ENCODE peak calls at places on chromosomes 12 and 14, in ten cellular contexts. U is neuronal stem cell; D is left lung; O is hypothalamus; W is CD8-positive, alpha-beta memory T cell; S is hepatic stellate cell; C is adipocyte; R is HuH-7; H is testis; L is GM03348. Q is an unnamed sample.

GRCh38 chr12:7899755-7900154 is 27.0 kb upstream of the SLC2A14 start:
- DNase-seq in U (no peak), D (no peak), S (no peak), C (no peak), H (no peak), R (no peak), W (no peak), O (no peak), L (peak; percentile 58), Q (no peak)

GRCh38 chr12:40622246-40622838 is 69.9 kb upstream of the CNTN1 start:
- DNase-seq in W (no peak), C (peak; percentile 84), U (peak; percentile 57), D (no peak), R (peak; percentile 32), L (peak; percentile 65), S (peak; percentile 29), O (peak; percentile 23), H (peak; percentile 91), Q (no peak)

GRCh38 chr14:103552011-103552797 is 10.3 kb downstream of the BAG5 start:
- DNase-seq in D (peak; percentile 68), R (no peak), W (no peak), S (peak; percentile 44), U (no peak), L (peak; percentile 78), O (no peak), C (peak; percentile 67), H (peak; percentile 73), Q (no peak)

GRCh38 chr12:111367661-111368221 is 1.2 kb downstream of the PHETA1 start:
- DNase-seq in W (no peak), S (peak; percentile 32), C (no peak), R (peak; percentile 85), L (no peak), U (no peak), O (no peak), D (no peak), H (peak; percentile 22), Q (no peak)

GRCh38 chr12:64650762-64651161 is 40.5 kb downstream of the RASSF3 start:
- DNase-seq in D (no peak), U (no peak), W (no peak), S (no peak), O (no peak), L (no peak), C (no peak), R (no peak), H (no peak), Q (no peak)

GRCh38 chr14:68088463-68088862 is 268.9 kb downstream of the RAD51B start:
- DNase-seq in U (no peak), S (no peak), H (no peak), O (no peak), W (no peak), R (no peak), D (no peak), L (no peak), C (no peak), Q (no peak)

GRCh38 chr12:52417742-52418141 is 11.6 kb upstream of the KRT82 start:
- DNase-seq in H (no peak), C (no peak), O (no peak), R (no peak), U (no peak), S (no peak), L (no peak), D (no peak), W (no peak), Q (no peak)

GRCh38 chr12:112121780-112122565 is 3.4 kb upstream of the TRAFD1 start:
- DNase-seq in L (peak; percentile 60), W (no peak), D (peak; percentile 83), S (peak; percentile 65), U (no peak), H (peak; percentile 87), C (peak; percentile 58), O (no peak), R (no peak), Q (no peak)

GRCh38 chr12:10501031-10501430 is 4.7 kb upstream of the EIF2S3B start:
- DNase-seq in S (no peak), R (peak; percentile 5), C (peak; percentile 57), O (no peak), W (no peak), L (peak; percentile 3), D (no peak), U (no peak), H (no peak), Q (no peak)

GRCh38 chr14:65370890-65371289 is 41.6 kb upstream of the FUT8 start:
- DNase-seq in U (no peak), D (no peak), C (no peak), W (no peak), L (no peak), H (no peak), S (no peak), O (no peak), R (no peak), Q (no peak)

GRCh38 chr12:130761537-130762318 is 45.6 kb upstream of the RIMBP2 start:
- DNase-seq in W (peak; percentile 33), L (peak; percentile 82), C (peak; percentile 73), U (peak; percentile 44), H (peak; percentile 77), D (no peak), S (peak; percentile 77), R (peak; percentile 68), O (peak; percentile 20), Q (peak; percentile 13)

GRCh38 chr12:31702047-31702446 is 26.8 kb downstream of the AMN1 start:
- DNase-seq in H (no peak), W (no peak), O (no peak), C (no peak), U (no peak), R (no peak), L (peak; percentile 6), D (no peak), S (peak; percentile 8), Q (peak; percentile 9)

GRCh38 chr12:57632898-57633825 is at the start of gene B4GALNT1:
- DNase-seq in R (peak; percentile 90), D (no peak), W (peak; percentile 44), U (peak; percentile 76), L (peak; percentile 90), H (peak; percentile 71), O (peak; percentile 33), C (peak; percentile 89), S (peak; percentile 81), Q (peak; percentile 57)

GRCh38 chr14:73786942-73787759 is 64.5 kb upstream of the PTGR2 start:
- DNase-seq in S (no peak), H (peak; percentile 76), O (peak; percentile 56), D (peak; percentile 77), L (peak; percentile 68), W (peak; percentile 48), U (no peak), C (peak; percentile 68), R (no peak), Q (peak; percentile 23)

GRCh38 chr12:45599196-45599595 is 130.3 kb upstream of the ARID2 start:
- DNase-seq in U (no peak), L (no peak), D (no peak), C (no peak), S (no peak), W (no peak), H (no peak), O (no peak), R (no peak), Q (no peak)

GRCh38 chr12:79441534-79441933 is 249.2 kb downstream of the PAWR start:
- DNase-seq in L (no peak), S (no peak), U (no peak), O (no peak), R (no peak), H (no peak), C (no peak), D (no peak), W (no peak), Q (no peak)

GRCh38 chr12:2523317-2523716 is 271.5 kb upstream of the FKBP4 start:
- DNase-seq in U (no peak), C (no peak), O (no peak), D (no peak), H (no peak), W (no peak), S (no peak), L (no peak), R (no peak), Q (no peak)

GRCh38 chr12:8508224-8508623 is 5.1 kb upstream of the CLEC4D start:
- DNase-seq in O (no peak), R (no peak), C (no peak), U (no peak), L (no peak), H (no peak), W (no peak), S (no peak), D (no peak), Q (no peak)

GRCh38 chr12:68358532-68359485 is 26.6 kb upstream of the MDM1 start:
- DNase-seq in O (peak; percentile 8), C (peak; percentile 94), W (peak; percentile 23), R (peak; percentile 60), D (no peak), U (peak; percentile 64), S (peak; percentile 40), H (peak; percentile 81), L (peak; percentile 66), Q (peak; percentile 24)

GRCh38 chr12:120508537-120508936 is 12.6 kb downstream of the DYNLL1 start:
- DNase-seq in D (no peak), U (no peak), S (no peak), O (no peak), W (no peak), L (no peak), C (no peak), R (no peak), H (no peak), Q (no peak)

GRCh38 chr12:86838709-86839108 is 582.5 kb upstream of the MGAT4C start:
- DNase-seq in S (no peak), C (peak; percentile 5), W (no peak), H (peak; percentile 43), O (no peak), U (no peak), D (no peak), L (no peak), R (no peak), Q (no peak)

GRCh38 chr14:53022593-53022992 is 71.7 kb upstream of the FERMT2 start:
- DNase-seq in U (no peak), R (no peak), L (peak; percentile 54), O (no peak), S (no peak), H (no peak), C (no peak), W (no peak), D (no peak), Q (no peak)

GRCh38 chr14:54209501-54210231 is 187.1 kb upstream of the CDKN3 start:
- DNase-seq in S (no peak), R (no peak), C (peak; percentile 62), U (no peak), D (no peak), L (peak; percentile 39), O (no peak), H (no peak), W (no peak), Q (no peak)

GRCh38 chr14:47207636-47208035 is 467.8 kb downstream of the MDGA2 start:
- DNase-seq in H (no peak), R (no peak), O (no peak), U (no peak), D (no peak), S (no peak), W (no peak), L (peak; percentile 22), C (no peak), Q (no peak)

GRCh38 chr12:122951406-122951805 is 14.9 kb downstream of the ABCB9 start:
- DNase-seq in S (no peak), D (no peak), C (peak; percentile 48), H (no peak), U (no peak), R (no peak), L (no peak), O (no peak), W (no peak), Q (no peak)

GRCh38 chr14:32703246-32703645 is 235.4 kb upstream of the NPAS3 start:
- DNase-seq in D (no peak), O (no peak), R (no peak), L (peak; percentile 16), W (no peak), H (peak; percentile 60), S (no peak), C (no peak), U (no peak), Q (no peak)

Q was measured in GDM1.